ENCODE peak calls at places on chromosome 2, in six cellular contexts. K is GM12878, S is A549, U is HepG2, G is upper lobe of left lung, M is K562. H is an unnamed sample.

GRCh38 chr2:160380613-160381012 is 113.0 kb downstream of the RBMS1 start:
- ATAC-seq in M (no peak), G (no peak), U (no peak), S (no peak), K (no peak), H (no peak)

GRCh38 chr2:194591192-194591591 is 1065.8 kb upstream of the SLC39A10 start:
- ATAC-seq in U (no peak), K (peak), M (no peak), G (peak), S (no peak), H (no peak)

GRCh38 chr2:169761970-169762292 is 28.3 kb downstream of the KLHL23 start:
- ATAC-seq in U (peak), K (peak), G (no peak), S (no peak), M (no peak), H (no peak)

GRCh38 chr2:36441816-36442215 is 86.2 kb downstream of the CRIM1 start:
- ATAC-seq in U (no peak), G (no peak), M (no peak), S (no peak), K (no peak), H (no peak)

GRCh38 chr2:98134138-98134537 is 47.2 kb downstream of the VWA3B start:
- ATAC-seq in M (no peak), U (no peak), K (peak), G (peak), S (no peak), H (peak)

GRCh38 chr2:101305044-101305443 is 3.5 kb downstream of the RNF149 start:
- ATAC-seq in M (no peak), U (no peak), G (no peak), K (no peak), S (no peak), H (no peak)

GRCh38 chr2:17878222-17879136 is at the start of gene KCNS3:
- ATAC-seq in U (peak), M (peak), S (peak), K (peak), G (peak), H (peak)

GRCh38 chr2:20129320-20130274 is 78.2 kb upstream of the LAPTM4A start:
- ATAC-seq in U (peak), S (no peak), M (no peak), G (peak), K (no peak), H (no peak)

GRCh38 chr2:144448389-144449027 is 71.4 kb downstream of the ZEB2 start:
- ATAC-seq in S (no peak), G (no peak), M (no peak), K (no peak), U (no peak), H (no peak)

GRCh38 chr2:98854675-98855074 is 81.3 kb downstream of the CRACDL start:
- ATAC-seq in K (no peak), U (no peak), S (no peak), M (no peak), G (no peak), H (no peak)

GRCh38 chr2:196318517-196319377 is 147.4 kb upstream of the STK17B start:
- ATAC-seq in G (peak), S (no peak), M (no peak), K (no peak), U (peak), H (no peak)

GRCh38 chr2:207801259-207801658 is 31.6 kb upstream of the FZD5 start:
- ATAC-seq in K (no peak), U (peak), G (no peak), M (peak), S (no peak), H (no peak)

GRCh38 chr2:101463885-101464653 is 10.8 kb downstream of the RFX8 start:
- ATAC-seq in U (no peak), M (no peak), K (no peak), G (no peak), S (no peak), H (peak)

GRCh38 chr2:54209379-54209778 is 46.6 kb downstream of the TSPYL6 start:
- ATAC-seq in M (no peak), K (no peak), G (no peak), U (no peak), S (no peak), H (peak)

GRCh38 chr2:8882094-8882493 is 44.7 kb upstream of the KIDINS220 start:
- ATAC-seq in S (peak), K (peak), G (no peak), U (peak), M (peak), H (no peak)

GRCh38 chr2:119431976-119432881 is 575 bp downstream of the TMEM37 start:
- ATAC-seq in G (no peak), U (peak), K (no peak), S (peak), M (no peak), H (no peak)

GRCh38 chr2:227817940-227818568 is 4.4 kb downstream of the CCL20 start:
- ATAC-seq in K (peak), M (no peak), G (peak), U (peak), S (peak), H (peak)

GRCh38 chr2:138000796-138001195 is 36.5 kb downstream of the HNMT start:
- ATAC-seq in U (no peak), G (no peak), M (no peak), K (no peak), S (no peak), H (no peak)

GRCh38 chr2:127864877-127865276 is 6.9 kb upstream of the POLR2D start:
- ATAC-seq in M (peak), S (peak), U (peak), G (no peak), K (no peak), H (no peak)

GRCh38 chr2:8526403-8526696 is 155.5 kb upstream of the ID2 start:
- ATAC-seq in G (no peak), S (no peak), K (peak), M (peak), U (no peak), H (no peak)

GRCh38 chr2:226730487-226730886 is 69.1 kb downstream of the IRS1 start:
- ATAC-seq in M (peak), K (no peak), G (no peak), S (peak), U (peak), H (no peak)

GRCh38 chr2:3430740-3431490 is 51.4 kb downstream of the TRAPPC12 start:
- ATAC-seq in S (peak), G (no peak), U (no peak), M (no peak), K (no peak), H (no peak)

GRCh38 chr2:144143294-144144092 is 376.4 kb downstream of the ZEB2 start:
- ATAC-seq in G (no peak), S (no peak), M (no peak), U (no peak), K (no peak), H (peak)

GRCh38 chr2:191376981-191377629 is 131.9 kb downstream of the MYO1B start:
- ATAC-seq in G (peak), S (peak), M (peak), U (peak), K (peak), H (peak)
- H3K27ac ChIP-seq in G (no peak), S (peak), M (no peak), U (peak), K (no peak), H (peak)

GRCh38 chr2:237626813-237627451 is 455 bp upstream of the LRRFIP1 start:
- ATAC-seq in K (no peak), M (no peak), S (no peak), G (no peak), U (peak), H (peak)

GRCh38 chr2:237629188-237629534 is 1.8 kb downstream of the LRRFIP1 start:
- ATAC-seq in U (no peak), S (no peak), K (no peak), G (no peak), M (no peak), H (no peak)

GRCh38 chr2:237628482-237629187 is 1.2 kb downstream of the LRRFIP1 start:
- ATAC-seq in K (no peak), G (no peak), M (no peak), S (no peak), U (no peak), H (no peak)

GRCh38 chr2:237625777-237626176 is 1.6 kb upstream of the LRRFIP1 start:
- ATAC-seq in U (peak), G (no peak), S (no peak), K (no peak), M (no peak), H (no peak)

GRCh38 chr2:237627463-237628321 is at the start of gene LRRFIP1:
- ATAC-seq in K (no peak), S (peak), U (peak), M (no peak), G (no peak), H (peak)
- TF ChIP-seq POLR2A in K (no peak), S (peak), U (no peak), M (no peak), G (peak), H (peak)

DNA sequence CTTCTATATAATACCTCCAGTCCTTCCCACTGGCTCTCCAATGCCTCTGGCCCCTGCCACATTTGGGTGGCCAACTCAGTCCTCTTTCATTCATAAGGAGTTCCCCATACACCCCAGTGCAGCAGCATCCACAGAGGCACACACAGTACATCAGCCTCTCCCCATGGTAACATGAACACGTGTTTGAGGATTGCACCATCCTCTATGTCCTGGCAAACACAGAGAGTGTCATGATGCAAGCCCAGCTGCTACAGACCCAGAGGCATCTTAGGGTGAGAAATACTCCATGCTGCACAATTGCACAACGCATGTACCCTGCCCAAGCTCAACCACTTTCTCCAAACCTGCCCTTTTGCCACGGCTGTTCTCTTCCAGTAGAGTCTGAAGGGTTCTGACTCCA is 11.5 kb downstream of the IGFBP5 start:
- ATAC-seq in U (peak), K (no peak), S (peak), G (peak), M (no peak), H (peak)
- TF ChIP-seq EP300 in U (peak), K (no peak), S (no peak), G (peak), M (no peak), H (no peak)

GRCh38 chr2:184261331-184261730 is 337.0 kb upstream of the ZNF804A start:
- ATAC-seq in G (no peak), M (no peak), U (no peak), K (no peak), S (no peak), H (no peak)
- H3K27ac ChIP-seq in G (no peak), M (no peak), U (no peak), K (no peak), S (no peak), H (no peak)

GRCh38 chr2:73252238-73253027 is 18.3 kb downstream of the CCT7 start:
- ATAC-seq in M (no peak), S (no peak), G (no peak), K (no peak), U (no peak), H (no peak)
- TF ChIP-seq POLR2A in M (no peak), S (no peak), G (no peak), K (peak), U (no peak), H (no peak)

GRCh38 chr2:150188177-150188576 is 299.3 kb downstream of the RND3 start:
- ATAC-seq in U (no peak), G (no peak), S (peak), M (no peak), K (no peak), H (no peak)

GRCh38 chr2:150178591-150178990 is 308.9 kb downstream of the RND3 start:
- ATAC-seq in U (no peak), G (no peak), K (no peak), S (no peak), M (no peak), H (no peak)

DNA sequence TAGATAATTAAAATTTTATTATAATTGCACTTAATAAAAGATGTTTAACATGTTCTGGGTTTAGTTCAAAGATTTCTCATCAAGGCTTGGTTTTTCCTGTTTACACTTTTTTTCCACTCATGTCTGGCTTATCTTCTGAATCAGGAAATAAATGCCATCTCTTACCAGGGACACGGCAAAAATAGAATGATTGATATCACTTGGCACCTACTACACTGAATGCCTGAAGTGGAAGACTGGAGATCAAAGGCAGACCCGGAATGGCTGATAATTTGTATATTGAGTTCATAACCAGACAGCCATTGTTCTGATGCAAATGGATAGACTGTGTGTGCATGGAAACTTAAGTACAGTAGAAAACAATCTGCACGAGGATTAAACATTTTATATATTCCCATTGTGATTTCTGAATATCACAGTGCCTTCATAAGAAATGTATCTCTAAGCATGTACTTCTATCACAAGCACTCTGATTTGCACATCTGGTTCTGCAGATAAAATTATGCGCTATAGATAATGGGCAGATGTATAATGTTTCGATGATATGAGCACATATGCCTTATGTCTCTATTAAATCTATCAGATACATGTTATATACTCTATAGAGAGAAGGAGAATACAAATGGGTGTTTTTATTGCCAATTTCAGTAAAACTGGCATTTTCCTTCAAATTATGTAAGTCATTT is 304.8 kb downstream of the RND3 start:
- ATAC-seq in M (no peak), U (no peak), S (no peak), K (no peak), G (no peak), H (no peak)
- TF ChIP-seq EP300 in M (no peak), U (no peak), S (no peak), K (no peak), G (no peak), H (no peak)

GRCh38 chr2:26268184-26268583 is 23.4 kb downstream of the HADHB start:
- ATAC-seq in S (no peak), G (no peak), U (no peak), K (no peak), M (no peak), H (no peak)
- H3K27ac ChIP-seq in S (no peak), G (no peak), U (no peak), K (no peak), M (no peak), H (no peak)

GRCh38 chr2:238773472-238773871 is 74.4 kb upstream of the TWIST2 start:
- ATAC-seq in G (no peak), U (no peak), M (no peak), K (no peak), S (no peak), H (no peak)
- TF ChIP-seq POLR2A in G (no peak), U (no peak), M (no peak), K (no peak), S (no peak), H (no peak)